ENCODE peak calls at places on chromosomes 16 and 17, in seven cellular contexts. V is AG10803; G is fibroblast of villous mesenchyme; R is brain microvascular endothelial cell; E is uterus; L is cardiac fibroblast; Y is effector memory CD4-positive, alpha-beta T cell. F is an unnamed sample.

GRCh38 chr16:16021988-16022682 is 72.7 kb downstream of the ABCC1 start:
- DNase-seq in E (peak), G (peak), L (peak), V (peak), R (peak), Y (no peak), F (peak)

GRCh38 chr17:78318407-78318806 is 41.5 kb downstream of the SOCS3 start:
- DNase-seq in Y (no peak), R (no peak), V (no peak), G (no peak), E (no peak), L (no peak), F (no peak)

GRCh38 chr17:7932483-7932891 is 481 bp downstream of the CNTROB start:
- DNase-seq in Y (peak), G (peak), E (peak), V (peak), R (peak), L (peak), F (no peak)

GRCh38 chr16:10552998-10553491 is 27.4 kb downstream of the EMP2 start:
- DNase-seq in E (no peak), V (no peak), G (peak), Y (peak), R (peak), L (no peak), F (no peak)

GRCh38 chr17:14845562-14846335 is 419.4 kb downstream of the PMP22 start:
- DNase-seq in E (no peak), R (peak), Y (no peak), V (peak), L (peak), G (no peak), F (peak)

GRCh38 chr17:17888821-17889220 is 52.0 kb upstream of the SREBF1 start:
- DNase-seq in V (no peak), Y (no peak), E (no peak), G (no peak), R (no peak), L (no peak), F (no peak)

GRCh38 chr16:58843675-58844074 is 109.6 kb upstream of the GOT2 start:
- DNase-seq in G (peak), Y (no peak), L (peak), R (peak), E (no peak), V (peak), F (no peak)

GRCh38 chr16:68548947-68549346 is 9.9 kb downstream of the ZFP90 start:
- DNase-seq in E (no peak), L (no peak), Y (peak), G (no peak), R (no peak), V (no peak), F (no peak)

GRCh38 chr16:58010886-58011285 is 9.7 kb downstream of the USB1 start:
- DNase-seq in E (no peak), R (no peak), G (no peak), V (no peak), L (no peak), Y (no peak), F (no peak)

GRCh38 chr17:31582151-31582907 is 190.9 kb downstream of the RAB11FIP4 start:
- DNase-seq in G (peak), V (peak), R (peak), Y (no peak), E (peak), L (peak), F (no peak)

GRCh38 chr17:68383443-68384321 is 73.6 kb downstream of the WIPI1 start:
- DNase-seq in R (peak), E (peak), Y (no peak), G (peak), V (peak), L (peak), F (peak)

GRCh38 chr17:39809221-39809620 is 54.9 kb downstream of the IKZF3 start:
- DNase-seq in R (no peak), G (no peak), Y (no peak), E (no peak), V (no peak), L (no peak), F (no peak)

GRCh38 chr17:73349138-73349537 is 37.3 kb upstream of the CDC42EP4 start:
- DNase-seq in V (no peak), Y (no peak), R (no peak), E (no peak), G (no peak), L (peak), F (no peak)

GRCh38 chr17:79978545-79978852 is 57.2 kb downstream of the TBC1D16 start:
- DNase-seq in G (peak), Y (no peak), R (no peak), L (no peak), E (peak), V (peak), F (no peak)

DNA sequence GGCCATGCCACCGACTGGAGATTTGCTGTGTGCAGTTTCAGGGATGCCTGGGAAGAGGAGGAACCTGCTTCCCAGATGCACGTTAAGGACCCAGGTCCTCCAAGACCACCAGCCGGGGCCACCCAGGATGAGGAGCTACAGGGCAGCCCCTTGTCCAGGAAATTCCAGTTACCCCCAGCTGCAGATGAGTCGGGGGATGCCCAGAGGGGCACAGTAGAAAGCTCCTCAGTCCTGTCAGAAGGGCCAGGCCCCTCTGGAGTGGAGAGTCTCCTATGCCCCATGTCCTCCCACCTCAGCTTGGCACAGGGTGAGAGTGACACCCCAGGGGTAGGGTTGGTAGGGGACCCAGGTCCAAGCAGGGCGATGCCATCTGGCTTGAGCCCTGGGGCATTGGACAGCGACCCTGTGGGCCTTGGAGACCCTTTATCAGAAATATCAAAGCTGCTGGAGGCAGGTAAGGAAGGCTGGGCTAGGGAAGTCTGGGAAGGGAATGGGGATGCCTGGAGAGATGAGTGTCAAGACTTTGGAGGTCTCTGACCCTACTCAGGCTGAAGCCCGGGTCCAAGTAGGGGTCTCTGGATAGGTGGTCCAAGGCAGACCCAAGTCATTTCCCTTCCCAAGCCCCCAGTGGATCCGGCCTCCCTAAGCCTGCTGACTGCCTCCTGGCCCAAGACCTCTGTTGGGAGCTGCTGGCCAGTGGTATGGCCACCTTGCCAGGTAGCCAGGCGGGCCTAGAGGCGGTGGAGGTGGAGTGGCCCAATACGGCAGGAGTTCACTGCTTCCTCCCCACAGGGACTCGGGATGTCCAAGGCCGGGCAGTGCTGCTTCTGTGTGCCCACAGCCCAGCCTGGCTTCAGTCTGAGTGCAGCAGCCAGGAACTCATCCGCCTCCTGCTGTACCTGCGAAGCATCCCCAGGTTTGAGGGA is 1.0 kb downstream of the PLEKHG4 start:
- DNase-seq in R (no peak), G (no peak), E (no peak), L (no peak), V (no peak), Y (no peak), F (no peak)
- H3K4me3 ChIP-seq in R (no peak), G (no peak), E (no peak), L (no peak), V (peak), Y (no peak), F (no peak)

GRCh38 chr16:1494711-1495110 is 1.6 kb downstream of the TELO2 start:
- DNase-seq in L (peak), R (no peak), E (no peak), V (peak), G (peak), Y (no peak), F (no peak)
- H3K4me3 ChIP-seq in L (peak), R (no peak), E (no peak), V (peak), G (peak), Y (no peak), F (peak)

DNA sequence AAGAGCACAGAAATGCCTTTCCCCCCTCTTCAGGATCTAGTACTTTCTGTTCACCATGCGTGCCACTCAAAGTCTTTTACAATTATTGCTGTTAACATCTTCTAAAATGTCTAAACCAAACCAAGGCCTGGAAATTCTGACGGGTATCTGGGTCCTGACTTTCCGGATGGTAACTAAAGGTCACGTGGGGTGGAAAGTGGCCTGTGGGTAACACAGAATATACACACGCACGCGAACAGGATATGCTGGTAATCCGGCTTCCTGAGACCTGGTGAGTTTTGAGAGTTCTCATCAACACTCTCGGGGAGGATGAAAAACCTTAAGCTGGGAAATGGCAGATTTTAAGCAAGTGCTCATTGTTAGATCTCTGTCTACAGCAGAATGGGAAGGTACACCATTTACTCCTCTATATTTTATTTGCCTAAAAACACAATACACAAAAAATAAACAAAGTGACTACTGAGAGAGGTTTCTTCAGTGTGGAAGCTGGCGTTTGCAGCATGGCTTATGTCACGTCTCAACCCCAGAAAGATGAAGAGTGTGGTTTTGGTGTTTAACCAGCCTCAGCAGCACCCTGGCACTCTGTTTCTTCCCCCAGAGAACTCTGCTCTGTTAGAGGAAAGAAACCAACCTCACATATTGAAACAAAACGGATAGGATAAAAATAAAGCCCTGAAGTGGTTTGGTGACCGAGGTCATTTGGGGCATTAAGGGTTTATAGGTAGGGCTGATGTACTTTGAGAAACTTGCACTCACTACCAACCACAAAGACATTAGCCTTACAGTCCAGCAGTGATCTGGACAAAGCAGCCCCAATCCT is 37.3 kb downstream of the SMG6 start:
- DNase-seq in V (no peak), L (no peak), E (no peak), Y (peak), G (no peak), R (no peak), F (no peak)
- H3K4me3 ChIP-seq in V (no peak), L (no peak), E (no peak), Y (peak), G (no peak), R (no peak), F (no peak)

DNA sequence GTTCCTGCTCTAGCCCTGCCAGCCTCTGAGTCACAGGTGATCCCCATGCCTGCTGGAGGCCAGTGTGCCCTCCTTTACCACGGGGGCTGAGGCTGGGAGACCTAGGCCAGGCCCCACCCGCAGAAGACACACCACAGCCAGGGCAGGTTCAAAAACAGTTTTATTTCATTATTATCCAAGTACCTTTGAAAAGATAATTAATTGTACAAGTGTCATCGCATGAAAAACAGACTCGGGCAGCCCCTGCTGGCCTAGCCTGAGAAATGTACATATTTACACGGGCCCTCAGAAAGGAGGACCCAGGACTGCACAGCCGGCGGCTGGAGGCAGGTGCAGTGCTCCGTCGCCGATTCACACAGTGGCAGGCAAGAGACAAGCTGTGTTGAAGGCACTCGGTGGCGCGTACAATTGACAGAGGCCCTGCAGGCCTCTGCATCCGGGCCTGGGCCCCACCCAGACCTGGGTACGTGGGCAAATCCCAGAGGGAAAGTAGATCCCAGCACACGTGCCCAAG is 4.4 kb downstream of the PDIA2 start:
- DNase-seq in Y (no peak), L (no peak), R (no peak), G (no peak), E (no peak), V (no peak), F (no peak)
- H3K4me3 ChIP-seq in Y (no peak), L (no peak), R (no peak), G (no peak), E (no peak), V (no peak), F (no peak)

GRCh38 chr16:19882186-19882585 is 2.5 kb downstream of the GPRC5B start:
- DNase-seq in G (no peak), E (no peak), Y (no peak), L (no peak), R (no peak), V (no peak), F (no peak)
- H3K4me3 ChIP-seq in G (peak), E (no peak), Y (no peak), L (no peak), R (no peak), V (no peak), F (no peak)

GRCh38 chr16:1681032-1681431 is 3.0 kb downstream of the JPT2 start:
- DNase-seq in Y (no peak), R (no peak), E (no peak), V (no peak), G (no peak), L (no peak), F (no peak)

GRCh38 chr16:1677942-1678499 is at the start of gene JPT2:
- DNase-seq in E (peak), L (peak), Y (peak), G (peak), V (peak), R (peak), F (peak)

GRCh38 chr16:1678500-1679098 is 520 bp downstream of the JPT2 start:
- DNase-seq in R (peak), Y (peak), L (peak), V (peak), E (peak), G (peak), F (no peak)

GRCh38 chr16:1677339-1677738 is 740 bp upstream of the JPT2 start:
- DNase-seq in V (no peak), G (no peak), Y (no peak), L (no peak), R (no peak), E (no peak), F (no peak)

DNA sequence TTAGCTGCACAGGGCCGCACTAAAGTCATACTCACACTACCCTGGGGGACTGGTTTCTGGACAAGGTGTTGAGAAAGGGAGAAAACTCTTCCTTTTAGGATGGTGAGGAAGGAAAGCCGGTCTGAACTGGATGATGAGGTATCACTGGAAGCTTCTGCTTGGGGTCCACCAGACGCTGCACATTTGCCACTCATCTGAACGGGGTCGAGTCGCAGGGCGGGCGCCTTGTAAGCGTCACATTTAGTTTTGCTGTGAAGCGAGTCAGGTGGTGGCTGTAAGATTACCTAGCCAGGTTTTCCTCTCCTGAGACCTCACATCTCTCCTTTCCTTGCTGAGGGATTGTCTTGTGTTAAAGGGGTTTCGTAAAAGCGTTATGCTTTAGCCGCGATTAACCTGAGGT is 2.3 kb downstream of the JPT2 start:
- DNase-seq in E (no peak), L (no peak), G (no peak), Y (no peak), R (no peak), V (no peak), F (no peak)
- H3K4me3 ChIP-seq in E (no peak), L (no peak), G (no peak), Y (no peak), R (no peak), V (no peak), F (no peak)